ENCODE peak calls at places on chromosome X, in nine cellular contexts. R is neural progenitor cell, O is testis, F is uterus, B is Panc1, X is PC-3, T is OCI-LY7, A is psoas muscle, U is tibial artery. M is an unnamed sample. For H3K4me1, the result is how much of the 10 kb centered on the place peaks cover.

GRCh38 chrX:68719181-68719903 is 71.9 kb downstream of the STARD8 start:
- DNase-seq in R (no peak), O (no peak), F (peak), B (no peak), X (no peak), T (no peak), A (no peak), U (no peak), M (no peak)

GRCh38 chrX:97074400-97074799 is 190.7 kb downstream of the RPA4 start:
- DNase-seq in R (no peak), O (no peak), F (no peak), B (no peak), X (peak), T (no peak), A (no peak), U (no peak), M (no peak)

GRCh38 chrX:12403474-12404082 is 265.3 kb downstream of the FRMPD4 start:
- DNase-seq in R (no peak), O (no peak), F (no peak), B (no peak), X (no peak), T (no peak), A (no peak), U (no peak), M (no peak)

GRCh38 chrX:85140963-85141362 is 102.6 kb downstream of the SATL1 start:
- DNase-seq in R (no peak), O (no peak), F (no peak), B (no peak), X (no peak), T (no peak), A (no peak), U (no peak), M (no peak)

GRCh38 chrX:152614786-152615185 is 22.9 kb upstream of the GABRQ start:
- DNase-seq in R (no peak), O (no peak), F (no peak), B (no peak), X (no peak), T (no peak), A (no peak), U (no peak), M (no peak)

GRCh38 chrX:50198348-50198747 is 2.5 kb downstream of the AKAP4 start:
- DNase-seq in R (no peak), O (no peak), F (no peak), B (no peak), X (no peak), T (no peak), A (no peak), U (no peak), M (no peak)

GRCh38 chrX:74419861-74420193 is 1.5 kb upstream of the SLC16A2 start:
- DNase-seq in R (peak), O (peak), F (peak), B (no peak), X (peak), T (no peak), A (no peak), U (no peak), M (no peak)

GRCh38 chrX:70132877-70133302 is 357 bp upstream of the IGBP1 start:
- DNase-seq in R (no peak), O (no peak), F (no peak), B (no peak), X (no peak), T (no peak), A (no peak), U (no peak), M (no peak)

GRCh38 chrX:131225078-131225477 is 64.0 kb downstream of the IGSF1 start:
- DNase-seq in R (no peak), O (no peak), F (no peak), B (no peak), X (no peak), T (no peak), A (no peak), U (no peak), M (no peak)

GRCh38 chrX:30504309-30504708 is 73.3 kb downstream of the TASL start:
- DNase-seq in R (peak), O (no peak), F (no peak), B (no peak), X (peak), T (peak), A (no peak), U (no peak), M (no peak)

GRCh38 chrX:21802054-21802660 is 37.3 kb upstream of the MBTPS2 start:
- DNase-seq in R (no peak), O (no peak), F (no peak), B (no peak), X (no peak), T (no peak), A (no peak), U (no peak), M (no peak)

GRCh38 chrX:150525061-150525919 is 43.1 kb upstream of the MTM1 start:
- DNase-seq in R (no peak), O (peak), F (no peak), B (no peak), X (no peak), T (no peak), A (no peak), U (peak), M (no peak)
- H3K4me1 ChIP-seq in R (under half), O (under half), F (under half), B (under half), X (under half), T (under half), A (under half), U (under half), M (under half)

GRCh38 chrX:110396777-110397176 is 38.1 kb downstream of the RTL9 start:
- DNase-seq in R (no peak), O (no peak), F (no peak), B (no peak), X (peak), T (no peak), A (no peak), U (no peak), M (no peak)

GRCh38 chrX:110394653-110395052 is 36.0 kb downstream of the RTL9 start:
- DNase-seq in R (no peak), O (no peak), F (no peak), B (no peak), X (peak), T (no peak), A (no peak), U (no peak), M (no peak)

GRCh38 chrX:110397904-110398303 is 39.3 kb downstream of the RTL9 start:
- DNase-seq in R (no peak), O (no peak), F (no peak), B (no peak), X (no peak), T (no peak), A (no peak), U (no peak), M (no peak)

GRCh38 chrX:110397353-110397752 is 38.7 kb downstream of the RTL9 start:
- DNase-seq in R (no peak), O (no peak), F (no peak), B (no peak), X (peak), T (no peak), A (no peak), U (no peak), M (no peak)

DNA sequence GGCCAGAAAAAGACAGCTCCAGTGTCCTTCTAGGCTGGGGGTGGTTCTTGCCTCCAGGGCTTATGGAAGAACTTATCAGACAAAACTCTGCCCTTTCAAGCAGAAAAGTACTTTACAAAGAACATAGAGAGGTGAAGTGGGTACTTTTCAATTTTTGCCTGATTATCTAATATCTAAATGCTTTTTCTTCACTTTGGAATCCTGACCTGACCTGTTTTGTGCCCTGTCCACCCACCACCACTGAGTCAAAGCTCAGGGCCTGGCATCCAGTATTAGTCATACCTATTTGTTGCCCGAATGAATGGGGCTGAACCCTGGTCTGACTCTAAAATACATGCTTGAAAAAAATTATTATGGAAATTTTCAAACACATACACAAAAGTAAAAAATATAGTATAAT is 37.2 kb downstream of the RTL9 start:
- DNase-seq in R (no peak), O (no peak), F (no peak), B (no peak), X (peak), T (no peak), A (no peak), U (no peak), M (no peak)
- H3K27ac ChIP-seq in R (no peak), O (no peak), F (no peak), B (no peak), X (peak), T (no peak), A (no peak), U (no peak), M (no peak)

DNA sequence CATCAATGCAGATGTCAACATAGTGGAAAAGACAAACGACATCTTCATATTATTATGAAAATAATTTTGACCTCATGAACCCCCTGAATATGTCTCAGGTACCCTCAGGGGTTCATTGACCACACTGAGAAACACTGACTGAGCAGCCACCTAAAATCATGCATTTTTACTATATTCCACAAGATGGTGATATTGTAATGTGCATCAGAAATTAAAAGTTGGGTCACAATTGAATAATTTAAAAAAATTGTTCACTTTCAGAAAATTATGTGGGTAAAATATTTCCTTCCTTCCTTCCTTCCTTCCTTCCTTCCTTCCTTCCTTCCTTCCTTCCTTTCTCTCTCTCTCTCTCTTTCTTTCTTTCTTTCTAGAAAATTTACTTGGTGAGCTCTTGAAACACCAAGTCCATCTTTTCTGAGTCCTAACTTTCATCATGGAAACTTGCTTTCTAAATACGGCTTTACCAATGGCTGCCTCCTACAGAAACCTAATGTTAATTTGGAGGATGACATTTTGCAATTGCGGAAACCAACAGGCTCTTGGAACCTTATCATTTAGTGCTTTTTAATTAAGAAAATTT is 103.6 kb downstream of the RTL3 start:
- DNase-seq in R (no peak), O (no peak), F (no peak), B (no peak), X (peak), T (peak), A (no peak), U (no peak), M (no peak)
- TF ChIP-seq CTCF in R (peak), O (no peak), F (peak), B (peak), X (peak), T (peak), A (peak), U (peak), M (no peak)

GRCh38 chrX:136170109-136170800 is 22.9 kb downstream of the FHL1 start:
- DNase-seq in R (no peak), O (no peak), F (peak), B (no peak), X (no peak), T (no peak), A (no peak), U (no peak), M (no peak)
- H3K4me1 ChIP-seq in R (under half), O (under half), F (under half), B (under half), X (under half), T (under half), A (under half), U (under half), M (under half)

GRCh38 chrX:14872355-14872754 is 514 bp downstream of the FANCB start:
- DNase-seq in R (no peak), O (no peak), F (no peak), B (no peak), X (no peak), T (peak), A (no peak), U (no peak), M (no peak)
- H3K27ac ChIP-seq in R (no peak), O (no peak), F (peak), B (peak), X (no peak), T (peak), A (no peak), U (peak), M (no peak)

GRCh38 chrX:83008415-83008814 is 499.7 kb upstream of the POU3F4 start:
- DNase-seq in R (no peak), O (no peak), F (no peak), B (no peak), X (peak), T (peak), A (no peak), U (no peak), M (no peak)
- TF ChIP-seq CTCF in R (peak), O (no peak), F (no peak), B (peak), X (peak), T (peak), A (peak), U (no peak), M (peak)

GRCh38 chrX:44908198-44908597 is 35.2 kb downstream of the KDM6A start:
- DNase-seq in R (no peak), O (no peak), F (no peak), B (no peak), X (no peak), T (no peak), A (no peak), U (no peak), M (no peak)
- H3K4me1 ChIP-seq in R (under half), O (under half), F (under half), B (under half), X (under half), T (half or more), A (half or more), U (under half), M (under half)

GRCh38 chrX:47060708-47061107 is 17.5 kb upstream of the RGN start:
- DNase-seq in R (no peak), O (no peak), F (no peak), B (no peak), X (no peak), T (no peak), A (no peak), U (no peak), M (no peak)

GRCh38 chrX:47063179-47063578 is 15.1 kb upstream of the RGN start:
- DNase-seq in R (no peak), O (no peak), F (no peak), B (no peak), X (no peak), T (no peak), A (no peak), U (no peak), M (no peak)

GRCh38 chrX:47059142-47059874 is 18.9 kb upstream of the RGN start:
- DNase-seq in R (no peak), O (no peak), F (no peak), B (no peak), X (no peak), T (no peak), A (no peak), U (no peak), M (no peak)

GRCh38 chrX:47061238-47061919 is 16.9 kb upstream of the RGN start:
- DNase-seq in R (no peak), O (no peak), F (no peak), B (no peak), X (no peak), T (no peak), A (no peak), U (no peak), M (no peak)
- H3K27ac ChIP-seq in R (no peak), O (no peak), F (no peak), B (no peak), X (no peak), T (no peak), A (no peak), U (no peak), M (no peak)

DNA sequence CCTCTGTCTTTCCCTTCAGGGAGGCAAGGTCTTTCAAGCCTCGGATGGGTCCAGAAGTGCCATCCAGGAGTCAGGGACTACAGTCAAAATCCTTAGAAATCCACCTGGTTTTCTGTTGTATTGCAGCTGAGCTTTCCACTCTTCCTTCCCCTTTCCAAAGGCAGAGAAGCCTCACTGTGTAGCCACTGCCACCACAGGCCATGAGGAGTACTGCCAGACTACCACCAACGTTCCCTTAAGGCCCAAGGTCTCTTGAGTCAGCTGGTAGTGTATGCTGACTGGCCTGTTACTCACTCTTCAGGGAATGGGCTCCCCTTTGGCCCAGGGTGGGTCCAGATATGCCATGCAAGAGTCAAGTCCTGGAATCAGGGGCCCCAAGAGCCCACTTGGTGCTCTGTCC is 1454.1 kb downstream of the PCDH19 start:
- DNase-seq in R (peak), O (no peak), F (no peak), B (no peak), X (no peak), T (no peak), A (no peak), U (no peak), M (no peak)
- TF ChIP-seq CTCF in R (peak), O (no peak), F (no peak), B (no peak), X (no peak), T (no peak), A (no peak), U (no peak), M (no peak)

GRCh38 chrX:119410027-119410819 is 11.1 kb downstream of the SLC25A43 start:
- DNase-seq in R (no peak), O (peak), F (peak), B (no peak), X (peak), T (no peak), A (peak), U (peak), M (peak)

GRCh38 chrX:119410854-119411253 is 11.7 kb downstream of the SLC25A43 start:
- DNase-seq in R (no peak), O (no peak), F (no peak), B (no peak), X (no peak), T (no peak), A (no peak), U (no peak), M (no peak)

GRCh38 chrX:119407681-119408080 is 8.5 kb downstream of the SLC25A43 start:
- DNase-seq in R (no peak), O (no peak), F (no peak), B (no peak), X (no peak), T (no peak), A (no peak), U (no peak), M (no peak)

GRCh38 chrX:119406739-119407138 is 7.6 kb downstream of the SLC25A43 start:
- DNase-seq in R (no peak), O (no peak), F (no peak), B (no peak), X (peak), T (no peak), A (no peak), U (no peak), M (no peak)

GRCh38 chrX:119411959-119412358 is 12.8 kb downstream of the SLC25A43 start:
- DNase-seq in R (no peak), O (no peak), F (no peak), B (no peak), X (no peak), T (no peak), A (no peak), U (no peak), M (no peak)
- H3K4me1 ChIP-seq in R (under half), O (under half), F (under half), B (under half), X (under half), T (under half), A (under half), U (under half), M (under half)